ENCODE peak calls at places on chromosomes 6 and 20, in eight cellular contexts. One of them, this sample, is unnamed.

GRCh38 chr6:73418081-73418741 is 23.6 kb downstream of the DDX43 start:
- DNase-seq in GM20000: no peak
- DNase-seq in BE2C: no peak
- DNase-seq in endothelial cell: no peak
- DNase-seq in left ventricle myocardium inferior: no peak
- DNase-seq in HFFc6: no peak
- DNase-seq in mammary epithelial cell: no peak
- DNase-seq in activated CD8-positive, alpha-beta T cell treated with anti-CD3 and anti-CD28 coated beads for 36 hours: peak; percentile 36
- DNase-seq in this sample: no peak

GRCh38 chr6:7108196-7108963 is 619 bp downstream of the RREB1 start:
- DNase-seq in GM20000: peak; percentile 73
- DNase-seq in endothelial cell: peak; percentile 62
- DNase-seq in activated CD8-positive, alpha-beta T cell treated with anti-CD3 and anti-CD28 coated beads for 36 hours: peak; percentile 64
- DNase-seq in BE2C: peak; percentile 47
- DNase-seq in mammary epithelial cell: peak; percentile 58
- DNase-seq in HFFc6: peak; percentile 42
- DNase-seq in left ventricle myocardium inferior: peak; percentile 76
- DNase-seq in this sample: peak; percentile 27

GRCh38 chr6:39923394-39923793 is 10.9 kb downstream of the MOCS1 start:
- DNase-seq in mammary epithelial cell: peak; percentile 65
- DNase-seq in activated CD8-positive, alpha-beta T cell treated with anti-CD3 and anti-CD28 coated beads for 36 hours: no peak
- DNase-seq in GM20000: no peak
- DNase-seq in left ventricle myocardium inferior: peak; percentile 73
- DNase-seq in BE2C: no peak
- DNase-seq in HFFc6: no peak
- DNase-seq in endothelial cell: no peak
- DNase-seq in this sample: peak; percentile 50

GRCh38 chr6:147765541-147765940 is 257.1 kb downstream of the SAMD5 start:
- DNase-seq in HFFc6: no peak
- DNase-seq in BE2C: no peak
- DNase-seq in activated CD8-positive, alpha-beta T cell treated with anti-CD3 and anti-CD28 coated beads for 36 hours: no peak
- DNase-seq in GM20000: no peak
- DNase-seq in endothelial cell: no peak
- DNase-seq in mammary epithelial cell: no peak
- DNase-seq in left ventricle myocardium inferior: no peak
- DNase-seq in this sample: no peak

GRCh38 chr6:127301199-127301700 is 34.6 kb downstream of the RNF146 start:
- DNase-seq in left ventricle myocardium inferior: no peak
- DNase-seq in HFFc6: peak; percentile 19
- DNase-seq in activated CD8-positive, alpha-beta T cell treated with anti-CD3 and anti-CD28 coated beads for 36 hours: no peak
- DNase-seq in BE2C: no peak
- DNase-seq in endothelial cell: no peak
- DNase-seq in GM20000: no peak
- DNase-seq in mammary epithelial cell: no peak
- DNase-seq in this sample: no peak

GRCh38 chr20:23995905-23996666 is 7.5 kb upstream of the GGTLC1 start:
- DNase-seq in HFFc6: no peak
- DNase-seq in activated CD8-positive, alpha-beta T cell treated with anti-CD3 and anti-CD28 coated beads for 36 hours: peak; percentile 74
- DNase-seq in BE2C: peak; percentile 60
- DNase-seq in left ventricle myocardium inferior: peak; percentile 44
- DNase-seq in endothelial cell: peak; percentile 43
- DNase-seq in GM20000: peak; percentile 35
- DNase-seq in mammary epithelial cell: peak; percentile 6
- DNase-seq in this sample: peak; percentile 17

GRCh38 chr6:110800181-110800838 is 15.0 kb downstream of the CDK19 start:
- DNase-seq in left ventricle myocardium inferior: no peak
- DNase-seq in HFFc6: no peak
- DNase-seq in activated CD8-positive, alpha-beta T cell treated with anti-CD3 and anti-CD28 coated beads for 36 hours: no peak
- DNase-seq in mammary epithelial cell: no peak
- DNase-seq in endothelial cell: no peak
- DNase-seq in BE2C: no peak
- DNase-seq in GM20000: no peak
- DNase-seq in this sample: no peak

GRCh38 chr20:12252793-12253192 is 335.1 kb downstream of the BTBD3 start:
- DNase-seq in activated CD8-positive, alpha-beta T cell treated with anti-CD3 and anti-CD28 coated beads for 36 hours: no peak
- DNase-seq in left ventricle myocardium inferior: no peak
- DNase-seq in BE2C: no peak
- DNase-seq in mammary epithelial cell: no peak
- DNase-seq in HFFc6: no peak
- DNase-seq in endothelial cell: no peak
- DNase-seq in GM20000: no peak
- DNase-seq in this sample: no peak

GRCh38 chr6:6695711-6696048 is 107.2 kb downstream of the LY86 start:
- DNase-seq in BE2C: no peak
- DNase-seq in endothelial cell: no peak
- DNase-seq in mammary epithelial cell: no peak
- DNase-seq in left ventricle myocardium inferior: no peak
- DNase-seq in activated CD8-positive, alpha-beta T cell treated with anti-CD3 and anti-CD28 coated beads for 36 hours: no peak
- DNase-seq in GM20000: no peak
- DNase-seq in HFFc6: no peak
- DNase-seq in this sample: no peak

GRCh38 chr20:33857722-33858563 is 46.8 kb downstream of the CHMP4B start:
- DNase-seq in BE2C: no peak
- DNase-seq in GM20000: no peak
- DNase-seq in left ventricle myocardium inferior: no peak
- DNase-seq in endothelial cell: peak; percentile 20
- DNase-seq in mammary epithelial cell: no peak
- DNase-seq in activated CD8-positive, alpha-beta T cell treated with anti-CD3 and anti-CD28 coated beads for 36 hours: no peak
- DNase-seq in HFFc6: no peak
- DNase-seq in this sample: no peak

GRCh38 chr6:144158133-144158532 is 7.8 kb downstream of the STX11 start:
- DNase-seq in activated CD8-positive, alpha-beta T cell treated with anti-CD3 and anti-CD28 coated beads for 36 hours: no peak
- DNase-seq in mammary epithelial cell: peak; percentile 46
- DNase-seq in BE2C: no peak
- DNase-seq in HFFc6: peak; percentile 84
- DNase-seq in left ventricle myocardium inferior: peak; percentile 47
- DNase-seq in GM20000: no peak
- DNase-seq in endothelial cell: no peak
- DNase-seq in this sample: peak; percentile 17

GRCh38 chr6:38349795-38350194 is 289.9 kb downstream of the BTBD9 start:
- DNase-seq in endothelial cell: no peak
- DNase-seq in activated CD8-positive, alpha-beta T cell treated with anti-CD3 and anti-CD28 coated beads for 36 hours: no peak
- DNase-seq in mammary epithelial cell: no peak
- DNase-seq in HFFc6: peak; percentile 80
- DNase-seq in left ventricle myocardium inferior: no peak
- DNase-seq in GM20000: no peak
- DNase-seq in BE2C: no peak
- DNase-seq in this sample: no peak

GRCh38 chr6:134636221-134636830 is 313.6 kb downstream of the ALDH8A1 start:
- DNase-seq in mammary epithelial cell: peak; percentile 39
- DNase-seq in endothelial cell: no peak
- DNase-seq in HFFc6: no peak
- DNase-seq in left ventricle myocardium inferior: no peak
- DNase-seq in activated CD8-positive, alpha-beta T cell treated with anti-CD3 and anti-CD28 coated beads for 36 hours: peak; percentile 49
- DNase-seq in GM20000: peak; percentile 48
- DNase-seq in BE2C: no peak
- DNase-seq in this sample: no peak

GRCh38 chr6:128343666-128344065 is 176.7 kb downstream of the PTPRK start:
- DNase-seq in mammary epithelial cell: no peak
- DNase-seq in endothelial cell: no peak
- DNase-seq in BE2C: no peak
- DNase-seq in HFFc6: no peak
- DNase-seq in activated CD8-positive, alpha-beta T cell treated with anti-CD3 and anti-CD28 coated beads for 36 hours: no peak
- DNase-seq in left ventricle myocardium inferior: no peak
- DNase-seq in GM20000: no peak
- DNase-seq in this sample: no peak

GRCh38 chr6:90537723-90538407 is 49.0 kb downstream of the MAP3K7 start:
- DNase-seq in mammary epithelial cell: no peak
- DNase-seq in GM20000: peak; percentile 4
- DNase-seq in BE2C: no peak
- DNase-seq in left ventricle myocardium inferior: no peak
- DNase-seq in activated CD8-positive, alpha-beta T cell treated with anti-CD3 and anti-CD28 coated beads for 36 hours: no peak
- DNase-seq in HFFc6: peak; percentile 11
- DNase-seq in endothelial cell: no peak
- DNase-seq in this sample: peak; percentile 9

GRCh38 chr20:36344517-36345132 is 38.5 kb downstream of the DLGAP4 start:
- DNase-seq in activated CD8-positive, alpha-beta T cell treated with anti-CD3 and anti-CD28 coated beads for 36 hours: peak; percentile 28
- DNase-seq in mammary epithelial cell: peak; percentile 41
- DNase-seq in BE2C: no peak
- DNase-seq in HFFc6: peak; percentile 27
- DNase-seq in endothelial cell: peak; percentile 78
- DNase-seq in GM20000: peak; percentile 48
- DNase-seq in left ventricle myocardium inferior: peak; percentile 32
- DNase-seq in this sample: peak; percentile 38

GRCh38 chr20:63979549-63980316 is at the start of gene SAMD10:
- DNase-seq in mammary epithelial cell: no peak
- DNase-seq in left ventricle myocardium inferior: no peak
- DNase-seq in HFFc6: no peak
- DNase-seq in endothelial cell: peak; percentile 66
- DNase-seq in activated CD8-positive, alpha-beta T cell treated with anti-CD3 and anti-CD28 coated beads for 36 hours: peak; percentile 98
- DNase-seq in BE2C: peak; percentile 90
- DNase-seq in GM20000: peak; percentile 88
- DNase-seq in this sample: no peak

GRCh38 chr20:5364136-5364821 is 47.5 kb upstream of the PROKR2 start:
- DNase-seq in endothelial cell: no peak
- DNase-seq in HFFc6: no peak
- DNase-seq in activated CD8-positive, alpha-beta T cell treated with anti-CD3 and anti-CD28 coated beads for 36 hours: no peak
- DNase-seq in GM20000: no peak
- DNase-seq in BE2C: no peak
- DNase-seq in mammary epithelial cell: peak; percentile 44
- DNase-seq in left ventricle myocardium inferior: no peak
- DNase-seq in this sample: peak; percentile 17

GRCh38 chr20:59583428-59584277 is 20.7 kb upstream of the PHACTR3 start:
- DNase-seq in BE2C: no peak
- DNase-seq in left ventricle myocardium inferior: peak; percentile 74
- DNase-seq in HFFc6: no peak
- DNase-seq in mammary epithelial cell: no peak
- DNase-seq in endothelial cell: no peak
- DNase-seq in GM20000: no peak
- DNase-seq in activated CD8-positive, alpha-beta T cell treated with anti-CD3 and anti-CD28 coated beads for 36 hours: no peak
- DNase-seq in this sample: no peak

GRCh38 chr20:1809121-1809520 is 86.1 kb upstream of the SIRPA start:
- DNase-seq in mammary epithelial cell: peak; percentile 96
- DNase-seq in HFFc6: peak; percentile 86
- DNase-seq in GM20000: no peak
- DNase-seq in BE2C: no peak
- DNase-seq in left ventricle myocardium inferior: no peak
- DNase-seq in endothelial cell: no peak
- DNase-seq in activated CD8-positive, alpha-beta T cell treated with anti-CD3 and anti-CD28 coated beads for 36 hours: no peak
- DNase-seq in this sample: peak; percentile 99

GRCh38 chr6:42197574-42198362 is 3.0 kb upstream of the GUCA1B start:
- DNase-seq in GM20000: no peak
- DNase-seq in activated CD8-positive, alpha-beta T cell treated with anti-CD3 and anti-CD28 coated beads for 36 hours: peak; percentile 20
- DNase-seq in BE2C: no peak
- DNase-seq in HFFc6: peak; percentile 72
- DNase-seq in left ventricle myocardium inferior: no peak
- DNase-seq in mammary epithelial cell: no peak
- DNase-seq in endothelial cell: no peak
- DNase-seq in this sample: peak; percentile 43

GRCh38 chr6:29792123-29793035 is 35.2 kb upstream of the HLA-G start:
- DNase-seq in endothelial cell: peak; percentile 49
- DNase-seq in mammary epithelial cell: peak; percentile 48
- DNase-seq in left ventricle myocardium inferior: peak; percentile 77
- DNase-seq in activated CD8-positive, alpha-beta T cell treated with anti-CD3 and anti-CD28 coated beads for 36 hours: peak; percentile 72
- DNase-seq in BE2C: no peak
- DNase-seq in GM20000: peak; percentile 66
- DNase-seq in HFFc6: no peak
- DNase-seq in this sample: no peak
- TF ChIP-seq CTCF in endothelial cell: no peak
- TF ChIP-seq CTCF in mammary epithelial cell: peak; percentile 34
- TF ChIP-seq CTCF in left ventricle myocardium inferior: peak; percentile 82
- TF ChIP-seq CTCF in activated CD8-positive, alpha-beta T cell treated with anti-CD3 and anti-CD28 coated beads for 36 hours: no peak
- TF ChIP-seq CTCF in BE2C: no peak
- TF ChIP-seq CTCF in GM20000: peak; percentile 10
- TF ChIP-seq CTCF in HFFc6: peak; percentile 62
- TF ChIP-seq CTCF in this sample: peak; percentile 75

GRCh38 chr6:118896339-118897136 is 2.6 kb downstream of the ASF1A start:
- DNase-seq in endothelial cell: no peak
- DNase-seq in HFFc6: peak; percentile 54
- DNase-seq in GM20000: peak; percentile 42
- DNase-seq in mammary epithelial cell: peak; percentile 78
- DNase-seq in activated CD8-positive, alpha-beta T cell treated with anti-CD3 and anti-CD28 coated beads for 36 hours: no peak
- DNase-seq in left ventricle myocardium inferior: no peak
- DNase-seq in BE2C: no peak
- DNase-seq in this sample: peak; percentile 86
- TF ChIP-seq CTCF in endothelial cell: peak; percentile 53
- TF ChIP-seq CTCF in HFFc6: peak; percentile 75
- TF ChIP-seq CTCF in GM20000: no peak
- TF ChIP-seq CTCF in mammary epithelial cell: peak; percentile 42
- TF ChIP-seq CTCF in activated CD8-positive, alpha-beta T cell treated with anti-CD3 and anti-CD28 coated beads for 36 hours: peak; percentile 59
- TF ChIP-seq CTCF in left ventricle myocardium inferior: peak; percentile 42
- TF ChIP-seq CTCF in BE2C: peak; percentile 58
- TF ChIP-seq CTCF in this sample: peak; percentile 35

DNA sequence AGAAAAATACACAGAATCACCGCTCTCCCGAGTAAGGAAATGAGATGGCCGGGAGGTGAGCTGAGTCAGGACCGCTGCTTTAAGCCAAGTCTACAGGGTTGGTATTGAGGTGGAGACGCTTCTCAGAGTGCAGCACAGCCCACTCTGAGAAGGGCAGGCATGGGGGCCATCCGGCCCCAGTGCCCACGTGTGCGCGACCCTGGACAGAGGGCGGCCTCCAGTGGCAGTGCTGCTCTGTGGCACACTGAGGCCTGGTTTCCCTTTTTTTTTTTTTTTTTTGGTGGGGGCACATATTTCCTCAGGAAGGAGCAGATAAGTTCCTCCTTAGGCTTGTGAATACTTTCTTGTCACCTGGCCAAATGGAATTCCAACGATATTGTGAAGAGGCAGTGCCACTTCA is 88.8 kb downstream of the FOXC1 start:
- DNase-seq in BE2C: no peak
- DNase-seq in mammary epithelial cell: no peak
- DNase-seq in activated CD8-positive, alpha-beta T cell treated with anti-CD3 and anti-CD28 coated beads for 36 hours: no peak
- DNase-seq in endothelial cell: no peak
- DNase-seq in left ventricle myocardium inferior: no peak
- DNase-seq in GM20000: no peak
- DNase-seq in HFFc6: no peak
- DNase-seq in this sample: no peak
- TF ChIP-seq CTCF in BE2C: no peak
- TF ChIP-seq CTCF in mammary epithelial cell: no peak
- TF ChIP-seq CTCF in activated CD8-positive, alpha-beta T cell treated with anti-CD3 and anti-CD28 coated beads for 36 hours: no peak
- TF ChIP-seq CTCF in endothelial cell: no peak
- TF ChIP-seq CTCF in left ventricle myocardium inferior: no peak
- TF ChIP-seq CTCF in GM20000: no peak
- TF ChIP-seq CTCF in HFFc6: no peak
- TF ChIP-seq CTCF in this sample: no peak

DNA sequence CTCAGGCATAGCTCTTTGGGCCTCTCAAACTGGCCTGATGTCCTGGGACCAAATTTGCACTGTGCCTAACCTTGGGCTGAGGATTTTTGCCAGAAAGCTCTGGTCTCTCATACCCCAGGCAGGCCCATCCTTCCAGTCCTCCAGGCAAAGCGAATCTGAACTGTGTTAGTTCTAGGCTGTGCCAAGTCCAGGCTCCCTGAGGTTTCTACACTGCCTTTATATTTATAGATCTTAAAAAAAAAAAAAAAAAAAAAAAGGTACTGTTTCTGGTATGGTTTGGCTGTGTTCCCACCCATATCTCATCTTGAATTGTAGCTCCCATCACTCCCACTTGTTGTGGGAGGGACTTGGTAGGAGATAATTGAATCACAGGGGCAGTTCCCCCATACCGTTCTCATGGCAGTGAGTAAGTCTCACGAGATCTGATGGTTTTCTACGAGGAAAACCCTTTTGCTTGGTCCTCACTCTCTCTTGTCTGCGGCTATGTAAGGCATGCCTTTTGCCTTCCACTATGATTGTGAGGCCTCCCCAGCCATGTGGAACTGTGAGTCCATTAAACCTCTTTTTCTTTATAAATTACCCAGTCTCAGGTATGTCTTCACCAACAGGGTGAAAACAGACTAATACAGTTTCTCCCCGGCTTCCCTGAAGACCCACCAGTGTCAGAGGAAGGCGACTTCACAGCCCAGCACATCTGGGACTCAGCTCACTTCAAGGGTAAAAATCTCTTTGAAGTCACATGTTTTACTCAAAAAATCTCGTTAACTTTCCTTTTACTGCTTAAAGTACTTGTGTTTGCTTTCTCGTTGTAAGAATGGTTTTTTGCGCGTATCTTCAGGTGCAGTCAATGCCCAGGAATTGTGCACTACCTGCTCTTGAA is 39.1 kb upstream of the TBXT start:
- DNase-seq in mammary epithelial cell: no peak
- DNase-seq in left ventricle myocardium inferior: no peak
- DNase-seq in HFFc6: no peak
- DNase-seq in GM20000: no peak
- DNase-seq in BE2C: peak; percentile 66
- DNase-seq in endothelial cell: no peak
- DNase-seq in activated CD8-positive, alpha-beta T cell treated with anti-CD3 and anti-CD28 coated beads for 36 hours: peak; percentile 20
- DNase-seq in this sample: no peak
- TF ChIP-seq CTCF in mammary epithelial cell: no peak
- TF ChIP-seq CTCF in left ventricle myocardium inferior: no peak
- TF ChIP-seq CTCF in HFFc6: no peak
- TF ChIP-seq CTCF in GM20000: no peak
- TF ChIP-seq CTCF in BE2C: no peak
- TF ChIP-seq CTCF in endothelial cell: no peak
- TF ChIP-seq CTCF in activated CD8-positive, alpha-beta T cell treated with anti-CD3 and anti-CD28 coated beads for 36 hours: no peak
- TF ChIP-seq CTCF in this sample: no peak